ENCODE peak calls at places on chromosomes 7 and 10, in five cellular contexts. B is fibroblast of lung, R is SK-N-SH, V is hepatocyte, I is astrocyte. L is an unnamed sample.

GRCh38 chr7:117085275-117085674 is 132.0 kb downstream of the ST7 start:
- DNase-seq in B (peak; percentile 24), R (no peak), V (no peak), I (no peak), L (no peak)

GRCh38 chr7:156857757-156858156 is 35.2 kb downstream of the LMBR1 start:
- DNase-seq in B (no peak), R (no peak), V (no peak), I (no peak), L (no peak)

GRCh38 chr7:1725199-1725701 is 55.2 kb downstream of the ELFN1 start:
- DNase-seq in B (peak; percentile 27), R (no peak), V (peak; percentile 19), I (peak; percentile 49), L (no peak)

GRCh38 chr10:89861584-89862287 is 160.3 kb downstream of the KIF20B start:
- DNase-seq in B (peak; percentile 57), R (no peak), V (peak; percentile 49), I (peak; percentile 83), L (no peak)

GRCh38 chr7:29119538-29119937 is 26.8 kb downstream of the CPVL start:
- DNase-seq in B (no peak), R (no peak), V (no peak), I (no peak), L (no peak)

GRCh38 chr7:149860821-149861727 is 12.7 kb upstream of the ATP6V0E2 start:
- DNase-seq in B (no peak), R (peak; percentile 65), V (no peak), I (no peak), L (no peak)

GRCh38 chr10:24951201-24952145 is 933 bp downstream of the PRTFDC1 start:
- DNase-seq in B (peak; percentile 81), R (peak; percentile 33), V (peak; percentile 38), I (no peak), L (peak; percentile 49)

GRCh38 chr7:155188821-155189599 is 108.7 kb upstream of the INSIG1 start:
- DNase-seq in B (peak; percentile 84), R (no peak), V (no peak), I (peak; percentile 32), L (no peak)

GRCh38 chr7:101779267-101779666 is 38.2 kb upstream of the CUX1 start:
- DNase-seq in B (no peak), R (no peak), V (no peak), I (peak; percentile 3), L (no peak)

GRCh38 chr7:151551820-151552219 is 32.1 kb upstream of the RHEB start:
- DNase-seq in B (no peak), R (no peak), V (no peak), I (no peak), L (no peak)

GRCh38 chr10:75110006-75110632 is 1.3 kb upstream of the SAMD8 start:
- DNase-seq in B (no peak), R (no peak), V (no peak), I (no peak), L (no peak)

GRCh38 chr10:86670876-86671275 is 2.6 kb downstream of the LDB3 start:
- DNase-seq in B (no peak), R (no peak), V (no peak), I (no peak), L (no peak)

GRCh38 chr7:151076863-151077704 is 3.5 kb downstream of the FASTK start:
- DNase-seq in B (no peak), R (peak; percentile 85), V (no peak), I (no peak), L (peak; percentile 48)

GRCh38 chr10:5508161-5508604 is 8.8 kb upstream of the CALML5 start:
- DNase-seq in B (no peak), R (no peak), V (no peak), I (no peak), L (no peak)

GRCh38 chr7:35648367-35648766 is 46.6 kb downstream of the HERPUD2 start:
- DNase-seq in B (no peak), R (no peak), V (peak; percentile 18), I (no peak), L (no peak)

GRCh38 chr7:144484445-144484844 is 81.0 kb upstream of the NOBOX start:
- DNase-seq in B (no peak), R (no peak), V (no peak), I (no peak), L (no peak)

GRCh38 chr10:12741255-12741915 is 260.1 kb downstream of the CCDC3 start:
- DNase-seq in B (no peak), R (no peak), V (no peak), I (no peak), L (no peak)

GRCh38 chr7:130458256-130458655 is 17.4 kb upstream of the CEP41 start:
- DNase-seq in B (no peak), R (no peak), V (no peak), I (no peak), L (no peak)

GRCh38 chr7:26334171-26334570 is 42.5 kb downstream of the SNX10 start:
- DNase-seq in B (no peak), R (no peak), V (no peak), I (no peak), L (no peak)

GRCh38 chr10:76403876-76404275 is 972.5 kb downstream of the LRMDA start:
- DNase-seq in B (peak; percentile 69), R (no peak), V (no peak), I (no peak), L (no peak)

GRCh38 chr10:3747984-3748383 is 37.0 kb downstream of the KLF6 start:
- DNase-seq in B (no peak), R (no peak), V (no peak), I (no peak), L (no peak)

GRCh38 chr10:12943425-12943824 is 58.1 kb downstream of the CCDC3 start:
- DNase-seq in B (no peak), R (no peak), V (no peak), I (no peak), L (no peak)

GRCh38 chr7:3915337-3915865 is 614.3 kb downstream of the SDK1 start:
- DNase-seq in B (peak; percentile 12), R (no peak), V (no peak), I (no peak), L (no peak)

GRCh38 chr7:17150018-17150417 is 148.4 kb upstream of the AHR start:
- DNase-seq in B (no peak), R (no peak), V (no peak), I (no peak), L (no peak)

DNA sequence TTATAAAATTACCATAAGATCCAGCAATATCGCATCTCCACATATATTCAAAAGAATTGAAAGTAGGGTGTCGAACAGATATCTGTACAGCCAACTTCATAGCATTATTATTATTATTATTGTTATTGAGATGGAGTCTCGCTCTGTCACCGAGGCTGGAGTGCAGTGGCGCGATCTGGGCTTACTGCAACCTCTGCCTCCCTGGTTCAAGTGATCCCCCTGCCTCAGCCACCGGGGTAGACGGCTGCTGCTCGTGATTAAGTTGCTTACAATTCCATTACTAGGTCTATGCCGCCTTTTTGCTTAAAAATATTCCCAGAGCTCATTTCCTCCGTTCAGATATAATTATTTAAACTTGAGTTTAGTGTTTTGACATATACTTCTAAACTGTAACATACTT is 19.8 kb upstream of the USP6NL start:
- DNase-seq in B (no peak), R (no peak), V (no peak), I (no peak), L (no peak)
- H2AFZ ChIP-seq in B (no peak overlapping the region), R (no peak overlapping the region), V (no peak overlapping the region), I (no peak overlapping the region), L (no peak overlapping the region)

DNA sequence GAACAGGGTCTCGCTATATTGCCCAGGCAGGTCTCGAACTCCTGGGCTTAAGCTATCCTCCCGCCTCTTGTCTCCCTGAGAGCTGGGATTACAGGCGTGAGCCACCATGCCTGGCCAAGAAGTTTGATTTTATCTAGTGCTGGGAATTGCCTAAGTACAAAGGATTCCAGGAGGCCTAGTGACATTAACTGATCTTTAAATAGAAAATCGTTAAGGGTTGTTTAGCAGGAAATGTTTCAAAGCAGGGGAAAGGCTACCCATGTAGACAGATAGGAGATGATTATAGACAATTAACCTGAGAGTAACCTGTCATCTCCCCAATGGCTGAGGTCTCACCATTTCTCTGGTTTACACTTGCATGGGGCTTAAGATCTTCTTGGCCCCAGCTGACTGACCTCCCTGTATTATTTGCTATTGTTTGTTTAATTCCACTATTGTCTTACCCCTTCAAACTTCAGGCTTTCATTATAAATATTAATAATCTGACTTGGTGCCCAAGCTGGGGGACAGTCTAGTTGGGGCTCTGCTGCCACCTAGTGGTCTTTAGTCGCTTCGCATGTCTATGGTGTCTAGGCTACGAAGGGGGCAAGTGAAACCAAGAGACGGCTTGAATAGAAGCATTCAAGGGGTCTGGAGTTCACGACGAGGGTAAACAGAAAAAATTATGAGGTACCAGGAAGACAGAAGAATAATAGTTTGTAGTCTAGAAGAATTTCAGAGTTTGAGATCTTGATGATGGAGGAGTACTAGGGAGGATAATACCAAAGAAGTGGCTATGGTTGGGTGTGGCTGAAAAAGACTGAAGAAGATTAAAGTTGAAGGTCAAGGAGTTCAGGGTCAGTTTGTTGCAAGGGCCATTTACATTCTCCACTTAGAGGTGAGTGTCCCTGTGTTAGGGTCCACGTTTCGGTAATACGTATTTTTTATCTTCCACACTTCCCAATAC is 40.4 kb upstream of the BPGM start:
- DNase-seq in B (peak; percentile 74), R (peak; percentile 66), V (peak; percentile 84), I (peak; percentile 11), L (peak; percentile 92)
- H2AFZ ChIP-seq in B (peak overlapping the region; percentile 1), R (peak overlapping the region; percentile 18), V (no peak overlapping the region), I (no peak overlapping the region), L (no peak overlapping the region)

DNA sequence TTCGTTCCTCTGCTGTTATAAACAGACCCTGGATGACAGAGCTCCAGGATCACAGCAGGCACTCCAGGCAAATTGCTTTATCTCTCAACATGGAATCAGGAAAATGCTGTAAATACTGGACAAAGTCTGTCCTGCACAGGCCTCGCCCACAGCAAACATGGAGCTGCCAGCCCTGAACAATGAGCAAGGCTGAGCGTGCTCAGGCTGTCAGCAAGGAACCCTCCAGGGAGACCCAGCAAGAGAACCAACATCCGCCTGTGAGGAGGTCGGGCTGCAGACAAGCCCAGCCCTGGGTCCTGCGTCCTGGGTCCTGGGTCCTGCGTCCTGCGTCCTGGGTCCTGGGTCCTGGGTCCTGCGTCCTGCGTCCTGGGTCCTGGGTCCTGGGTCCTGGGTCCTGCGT is 180.8 kb downstream of the PTPRN2 start:
- DNase-seq in B (no peak), R (no peak), V (peak; percentile 60), I (no peak), L (no peak)
- H2AFZ ChIP-seq in B (no peak overlapping the region), R (no peak overlapping the region), V (no peak overlapping the region), I (no peak overlapping the region), L (no peak overlapping the region)

GRCh38 chr7:74068378-74069085 is 15.1 kb upstream of the LIMK1 start:
- DNase-seq in B (no peak), R (no peak), V (no peak), I (no peak), L (no peak)
- H2AFZ ChIP-seq in B (no peak overlapping the region), R (peak overlapping the region; percentile 29), V (no peak overlapping the region), I (peak overlapping the region; percentile 70), L (no peak overlapping the region)